ENCODE peak calls at places on chromosomes 4 and X, in seven cellular contexts. Z is mammary epithelial cell; U is CD8-positive, alpha-beta T cell; D is PC-3; E is psoas muscle; X is right lobe of liver; O is tibial artery. G is an unnamed sample.

GRCh38 chrX:69489625-69490024 is 14.5 kb upstream of the NALF2 start:
- DNase-seq in X (no peak), E (no peak), Z (no peak), D (no peak), O (no peak), U (no peak), G (no peak)

GRCh38 chrX:115459883-115460564 is 101.0 kb upstream of the PLS3 start:
- DNase-seq in Z (no peak), U (no peak), E (no peak), X (no peak), O (no peak), D (peak; percentile 17), G (no peak)

GRCh38 chrX:10012776-10013175 is 45.6 kb downstream of the CLDN34 start:
- DNase-seq in D (no peak), U (no peak), Z (no peak), O (no peak), E (no peak), X (no peak), G (no peak)

GRCh38 chr4:65831828-65832227 is 161.5 kb upstream of the EPHA5 start:
- DNase-seq in U (no peak), Z (no peak), D (peak; percentile 87), E (no peak), O (no peak), X (no peak), G (no peak)

GRCh38 chrX:74506310-74507115 is 85.2 kb downstream of the SLC16A2 start:
- DNase-seq in D (no peak), O (no peak), U (no peak), X (no peak), E (no peak), Z (peak; percentile 2), G (no peak)

GRCh38 chrX:100410083-100410590 is at the start of gene PCDH19:
- DNase-seq in Z (peak; percentile 50), U (peak; percentile 0), O (no peak), D (peak; percentile 57), X (peak; percentile 58), E (peak; percentile 70), G (peak; percentile 97)

GRCh38 chr4:157840630-157841029 is 332.2 kb downstream of the GASK1B start:
- DNase-seq in D (no peak), X (no peak), Z (no peak), U (no peak), O (no peak), E (no peak), G (no peak)

GRCh38 chr4:54005475-54005874 is 58.9 kb downstream of the CHIC2 start:
- DNase-seq in U (no peak), O (no peak), E (no peak), X (no peak), D (no peak), Z (peak; percentile 35), G (no peak)

GRCh38 chrX:357693-358471 is 28.8 kb downstream of the PPP2R3B start:
- DNase-seq in Z (no peak), U (peak; percentile 7), E (peak; percentile 52), O (peak; percentile 48), D (peak; percentile 54), X (no peak), G (peak; percentile 96)

GRCh38 chrX:153032397-153033118 is 23.7 kb upstream of the PNMA3 start:
- DNase-seq in U (peak; percentile 53), D (peak; percentile 70), X (peak; percentile 73), O (peak; percentile 78), Z (peak; percentile 18), E (peak; percentile 83), G (peak; percentile 94)

GRCh38 chrX:30302957-30303356 is 6.2 kb downstream of the NR0B1 start:
- DNase-seq in E (peak; percentile 62), U (no peak), X (peak; percentile 24), D (peak; percentile 48), O (no peak), Z (peak; percentile 35), G (no peak)

GRCh38 chrX:27976284-27976683 is 5.0 kb downstream of the DCAF8L1 start:
- DNase-seq in O (no peak), U (no peak), Z (no peak), D (no peak), E (no peak), X (no peak), G (no peak)

GRCh38 chr4:8539661-8540060 is 40.5 kb upstream of the GPR78 start:
- DNase-seq in D (no peak), X (no peak), O (peak; percentile 54), Z (no peak), E (peak; percentile 23), U (no peak), G (peak; percentile 21)

GRCh38 chr4:108099838-108100237 is 68.9 kb downstream of the LEF1 start:
- DNase-seq in D (no peak), O (no peak), E (no peak), Z (no peak), U (no peak), X (no peak), G (no peak)

GRCh38 chr4:10529256-10529890 is 72.1 kb upstream of the ZNF518B start:
- DNase-seq in E (no peak), X (no peak), D (peak; percentile 44), Z (peak; percentile 63), O (no peak), U (no peak), G (no peak)

GRCh38 chrX:72269671-72270251 is 7.3 kb downstream of the RPS4X start:
- DNase-seq in U (no peak), O (no peak), E (no peak), D (peak; percentile 61), Z (peak; percentile 35), X (no peak), G (no peak)

DNA sequence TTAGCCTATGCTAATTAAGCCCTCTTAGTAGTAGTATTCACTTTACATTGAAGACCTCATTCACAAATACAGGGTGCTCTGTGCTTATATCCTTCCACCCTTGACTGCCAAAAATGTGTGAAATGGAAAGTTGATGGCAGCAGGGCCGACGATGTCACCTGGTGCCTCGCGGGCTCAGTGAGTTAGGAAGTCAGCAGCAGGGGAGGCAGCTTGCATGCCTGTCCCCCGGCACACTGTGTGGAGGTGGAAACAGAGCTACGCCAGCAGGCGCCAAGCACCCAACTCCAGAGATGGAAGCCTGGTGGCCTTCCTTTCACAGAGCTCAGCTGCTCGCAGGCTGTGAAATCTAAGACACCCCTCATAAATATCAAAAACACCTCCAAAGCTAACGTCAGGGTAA is 8.4 kb downstream of the MSL3 start:
- DNase-seq in U (no peak), Z (no peak), O (no peak), X (no peak), E (no peak), D (no peak), G (no peak)
- H3K36me3 ChIP-seq in U (peaks cover 22% of the 10 kb centered on the region), Z (no peaks in the 10 kb centered on the region), O (peaks cover 6% of the 10 kb centered on the region), X (no peaks in the 10 kb centered on the region), E (peaks cover 8% of the 10 kb centered on the region), D (peaks cover 21% of the 10 kb centered on the region), G (peaks cover 29% of the 10 kb centered on the region)

GRCh38 chrX:17298564-17298963 is 76.4 kb upstream of the NHS start:
- DNase-seq in O (no peak), Z (no peak), E (no peak), U (no peak), X (no peak), D (no peak), G (no peak)
- H3K4me3 ChIP-seq in O (peak overlapping the region; percentile 32), Z (no peak overlapping the region), E (no peak overlapping the region), U (no peak overlapping the region), X (no peak overlapping the region), D (no peak overlapping the region), G (no peak overlapping the region)

GRCh38 chr4:64715741-64716140 is 306.5 kb upstream of the TECRL start:
- DNase-seq in D (peak; percentile 40), X (no peak), U (no peak), O (no peak), Z (no peak), E (no peak), G (no peak)
- TF ChIP-seq CTCF in D (peak; percentile 63), X (no peak), U (no peak), O (no peak), Z (no peak), E (no peak), G (no peak)

GRCh38 chr4:2486981-2487380 is 18.1 kb downstream of the RNF4 start:
- DNase-seq in E (no peak), O (no peak), Z (no peak), X (no peak), D (no peak), U (no peak), G (peak; percentile 55)

GRCh38 chr4:2484993-2485392 is 16.1 kb downstream of the RNF4 start:
- DNase-seq in X (peak; percentile 70), Z (no peak), U (peak; percentile 60), D (no peak), E (peak; percentile 79), O (peak; percentile 83), G (peak; percentile 57)

GRCh38 chr4:2489081-2489805 is 20.3 kb downstream of the RNF4 start:
- DNase-seq in U (no peak), X (no peak), Z (no peak), D (no peak), E (no peak), O (no peak), G (peak; percentile 48)

GRCh38 chr4:2489841-2490552 is 21.1 kb downstream of the RNF4 start:
- DNase-seq in Z (no peak), D (no peak), E (no peak), O (no peak), X (no peak), U (no peak), G (peak; percentile 39)

GRCh38 chr4:2487632-2488031 is 18.7 kb downstream of the RNF4 start:
- DNase-seq in D (no peak), O (no peak), E (no peak), Z (no peak), X (no peak), U (no peak), G (no peak)
- H3K36me3 ChIP-seq in D (peaks cover 25% of the 10 kb centered on the region), O (peaks cover 22% of the 10 kb centered on the region), E (peaks cover 8% of the 10 kb centered on the region), Z (peaks cover 7% of the 10 kb centered on the region), X (no peaks in the 10 kb centered on the region), U (peaks cover 23% of the 10 kb centered on the region), G (peaks cover 23% of the 10 kb centered on the region)

DNA sequence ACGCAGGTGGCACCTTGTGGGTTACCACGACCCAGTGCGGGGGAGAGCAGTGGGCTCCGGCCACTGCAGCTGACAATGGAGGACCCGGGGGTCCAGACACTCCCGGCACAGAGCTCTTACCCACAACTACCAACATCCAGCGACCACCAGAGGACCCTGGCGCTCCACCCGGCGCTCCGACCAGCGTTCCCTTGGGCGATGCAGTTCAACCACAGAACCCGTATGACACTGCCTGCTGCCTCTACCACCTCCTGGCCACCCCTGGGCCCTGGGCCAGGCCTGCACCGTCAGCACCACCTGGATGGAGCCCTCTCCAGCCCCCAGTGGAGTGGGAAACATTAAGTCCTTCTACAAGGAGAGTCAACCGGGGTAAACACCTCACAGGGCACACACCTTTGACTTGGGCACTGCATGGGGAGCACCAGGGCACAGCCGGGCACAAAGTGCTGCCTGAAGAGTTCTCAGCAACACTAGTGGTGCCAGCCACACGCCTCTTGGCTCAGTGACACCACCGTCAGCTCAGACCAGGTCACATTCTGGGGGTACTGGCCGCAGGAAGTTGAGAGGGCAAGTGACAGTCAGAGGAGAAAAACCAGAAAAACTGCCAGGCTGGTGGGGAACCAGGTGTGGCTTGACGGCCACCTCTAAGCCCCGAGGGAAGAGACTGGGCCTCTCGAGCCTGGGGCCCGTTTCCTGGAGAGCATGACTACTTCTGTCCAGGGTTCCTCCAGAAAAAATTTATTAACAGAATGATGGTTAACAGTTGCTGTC is 2.6 kb downstream of the CTBP1 start:
- DNase-seq in E (peak; percentile 55), D (peak; percentile 42), U (no peak), O (peak; percentile 66), Z (peak; percentile 8), X (peak; percentile 30), G (peak; percentile 93)
- H3K4me3 ChIP-seq in E (peak overlapping the region; percentile 84), D (peak overlapping the region; percentile 90), U (peak overlapping the region; percentile 77), O (peak overlapping the region; percentile 61), Z (peak overlapping the region; percentile 78), X (no peak overlapping the region), G (peak overlapping the region; percentile 86)

G was measured in osteoblast.